ENCODE peak calls at places on chromosomes 5 and 9, in four cellular contexts. G is GM12878, C is neuronal stem cell, W is ovary. O is an unnamed sample. For H3K36me3, the result is how much of the 10 kb centered on the place peaks cover.

GRCh38 chr9:112186695-112187094 is 11.6 kb upstream of the SUSD1 start:
- DNase-seq in G (no peak), W (no peak), C (no peak), O (no peak)

GRCh38 chr9:110217656-110218099 is 9.7 kb upstream of the C9orf152 start:
- DNase-seq in W (no peak), G (no peak), C (peak), O (no peak)

GRCh38 chr9:74282526-74283253 is 214.4 kb upstream of the RORB start:
- DNase-seq in C (no peak), G (no peak), W (no peak), O (no peak)

GRCh38 chr9:116543731-116544400 is 143.2 kb upstream of the TRIM32 start:
- DNase-seq in W (no peak), C (no peak), G (no peak), O (peak)

GRCh38 chr5:168656633-168657032 is 77.5 kb upstream of the PANK3 start:
- DNase-seq in G (no peak), C (no peak), W (no peak), O (no peak)

GRCh38 chr9:86735772-86736458 is 211.4 kb downstream of the GAS1 start:
- DNase-seq in C (no peak), G (no peak), W (no peak), O (no peak)

GRCh38 chr9:127595606-127596005 is 16.5 kb upstream of the STXBP1 start:
- DNase-seq in W (no peak), C (no peak), G (no peak), O (no peak)

GRCh38 chr5:74257645-74258328 is 382.7 kb downstream of the ENC1 start:
- DNase-seq in W (peak), C (no peak), G (no peak), O (peak)

GRCh38 chr9:108087781-108088180 is 598.2 kb upstream of the KLF4 start:
- DNase-seq in W (no peak), C (no peak), G (no peak), O (no peak)

GRCh38 chr5:95718203-95718602 is 12.9 kb upstream of the RHOBTB3 start:
- DNase-seq in G (peak), W (no peak), C (no peak), O (no peak)

GRCh38 chr5:7394889-7395431 is 978 bp upstream of the ADCY2 start:
- DNase-seq in G (no peak), C (peak), W (peak), O (no peak)

GRCh38 chr5:54646285-54647101 is 128.9 kb downstream of the SNX18 start:
- DNase-seq in G (peak), W (peak), C (peak), O (peak)

DNA sequence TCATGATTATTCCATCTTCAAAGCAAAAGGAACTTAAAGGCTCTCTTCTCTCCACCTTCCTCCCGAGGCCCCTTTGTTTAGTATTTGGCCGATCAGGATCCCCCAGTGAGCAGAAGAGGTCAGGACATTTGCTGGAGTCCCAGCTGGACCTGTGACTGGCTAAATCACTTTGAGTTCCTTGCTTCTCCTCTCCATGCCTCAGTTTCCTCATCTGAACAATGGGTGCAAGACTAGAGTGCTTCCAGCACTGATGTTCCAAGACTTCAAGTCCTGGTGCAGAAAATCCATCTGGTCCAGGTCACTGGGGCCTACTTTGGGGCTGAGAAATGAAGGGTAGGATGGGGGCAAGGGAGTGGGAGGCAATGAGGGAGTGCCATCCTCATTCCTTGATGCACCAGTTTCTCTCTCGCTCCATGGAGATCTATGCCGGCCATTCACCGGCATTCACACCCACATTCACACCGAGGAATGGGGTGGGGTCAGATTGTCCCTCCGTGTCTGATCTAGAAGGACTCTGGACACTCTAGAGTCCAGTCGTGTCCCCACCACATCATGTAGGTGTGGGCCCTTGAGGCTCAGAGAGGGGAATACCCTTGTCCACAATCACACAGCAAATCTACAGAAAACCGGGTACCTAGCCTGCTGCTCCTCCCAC is 38.7 kb upstream of the IL17B start:
- DNase-seq in C (no peak), W (no peak), G (no peak), O (no peak)
- H3K36me3 ChIP-seq in C (under half), W (under half), G (under half), O (under half)

GRCh38 chr9:130930804-130931349 is 8.2 kb downstream of the FIBCD1 start:
- DNase-seq in W (no peak), G (no peak), C (no peak), O (no peak)

GRCh38 chr9:130930132-130930803 is 8.8 kb downstream of the FIBCD1 start:
- DNase-seq in W (no peak), G (no peak), C (no peak), O (no peak)

GRCh38 chr9:130927995-130928900 is 10.8 kb downstream of the FIBCD1 start:
- DNase-seq in C (no peak), W (no peak), G (peak), O (peak)

GRCh38 chr9:130931508-130932150 is 7.4 kb downstream of the FIBCD1 start:
- DNase-seq in C (no peak), W (no peak), G (peak), O (no peak)

DNA sequence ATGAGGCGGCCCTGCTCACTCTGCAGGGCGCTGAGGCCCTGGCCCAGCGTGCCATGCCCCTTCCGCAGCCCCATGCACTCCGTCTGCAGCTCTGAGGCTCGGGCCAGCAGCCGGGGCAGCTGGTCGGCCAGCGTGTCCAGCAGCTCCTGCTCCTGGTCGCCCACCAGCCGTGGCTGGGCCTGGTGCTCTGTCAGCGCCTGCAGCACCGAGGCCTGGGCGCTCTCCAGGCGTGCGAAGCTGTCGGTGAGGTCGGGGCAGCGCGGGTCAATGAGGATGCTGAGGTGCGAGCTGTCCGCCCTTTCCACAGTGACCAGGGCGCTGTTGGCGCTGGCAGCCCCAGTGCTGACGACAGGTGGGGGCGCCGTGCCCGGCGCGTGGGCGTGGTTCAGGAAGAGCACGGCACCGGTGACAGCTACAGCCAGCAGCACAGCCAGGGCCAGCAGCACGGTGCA is 9.4 kb downstream of the FIBCD1 start:
- DNase-seq in W (no peak), C (no peak), G (no peak), O (no peak)
- H3K27ac ChIP-seq in W (no peak), C (no peak), G (no peak), O (no peak)

DNA sequence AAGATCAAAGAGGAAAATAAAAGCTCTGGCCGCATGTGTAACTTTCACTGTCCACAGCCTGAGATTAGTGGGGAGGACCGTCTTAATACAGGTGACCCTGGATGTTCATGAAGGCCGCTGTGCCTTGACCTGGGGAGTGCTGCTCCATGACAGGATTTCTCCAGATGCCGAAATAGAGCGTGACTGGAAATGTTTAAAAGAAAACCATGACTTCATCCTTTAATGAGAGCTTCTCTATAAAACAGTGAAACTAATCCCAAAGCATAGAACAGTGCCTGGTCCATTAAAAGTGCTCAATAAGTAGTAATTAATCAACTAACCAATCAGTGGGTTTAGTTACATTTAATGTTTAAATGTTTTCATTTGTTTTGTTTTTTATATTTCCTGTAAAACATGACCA is 62.7 kb downstream of the ERAP1 start:
- DNase-seq in C (no peak), G (no peak), W (no peak), O (no peak)
- H3K36me3 ChIP-seq in C (half or more), G (under half), W (under half), O (half or more)

DNA sequence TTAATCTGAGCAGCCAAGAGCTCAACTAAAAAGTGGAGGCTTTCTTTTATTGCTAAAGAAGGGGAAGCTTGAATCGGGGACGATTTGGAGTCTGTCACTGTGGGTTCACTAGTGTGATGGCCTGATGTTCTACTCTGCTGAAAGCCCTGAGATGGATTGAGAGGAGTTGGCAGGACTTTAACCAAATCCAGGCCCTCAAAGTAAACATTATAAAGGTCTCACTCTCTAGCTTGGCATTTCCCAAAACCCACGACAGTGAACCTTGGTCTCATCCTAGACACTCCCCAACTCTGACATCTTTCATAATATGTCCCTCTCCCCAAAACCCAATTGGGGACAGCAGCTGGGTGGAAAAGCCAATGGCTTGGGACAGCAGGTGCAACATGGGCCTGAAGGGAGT is 32.7 kb downstream of the TMOD1 start:
- DNase-seq in C (no peak), W (no peak), G (no peak), O (no peak)
- H3K27ac ChIP-seq in C (no peak), W (peak), G (no peak), O (peak)

GRCh38 chr5:170631471-170632195 is 127.8 kb downstream of the KCNIP1 start:
- DNase-seq in C (no peak), G (no peak), W (no peak), O (peak)

GRCh38 chr5:170629566-170630175 is 125.9 kb downstream of the KCNIP1 start:
- DNase-seq in C (no peak), G (no peak), W (no peak), O (no peak)

GRCh38 chr5:170632266-170632984 is 128.6 kb downstream of the KCNIP1 start:
- DNase-seq in G (no peak), W (no peak), C (no peak), O (no peak)

GRCh38 chr5:170630226-170630625 is 126.4 kb downstream of the KCNIP1 start:
- DNase-seq in G (no peak), C (no peak), W (no peak), O (no peak)

DNA sequence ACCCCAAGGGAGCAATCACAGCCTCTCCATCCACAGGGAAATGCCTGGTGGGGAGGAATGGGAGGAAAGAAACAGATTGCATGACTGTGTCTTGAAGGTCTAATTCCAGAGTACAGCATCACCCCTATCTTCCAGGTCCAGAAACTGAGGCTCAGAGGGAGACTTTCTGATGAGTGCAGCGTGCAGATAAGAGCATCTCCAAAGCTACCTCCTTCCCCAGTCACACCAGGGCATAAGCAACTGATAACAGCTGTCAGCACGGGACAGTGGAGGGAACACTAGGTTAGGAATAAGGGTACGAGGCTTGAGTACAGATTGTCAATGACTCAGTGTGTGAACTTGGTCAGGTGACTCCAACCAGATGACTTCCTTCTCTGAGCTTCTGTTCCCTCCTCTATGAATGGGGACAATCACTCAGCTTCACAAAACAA is 126.9 kb downstream of the KCNIP1 start:
- DNase-seq in W (no peak), G (no peak), C (no peak), O (no peak)
- H3K36me3 ChIP-seq in W (under half), G (under half), C (under half), O (under half)

DNA sequence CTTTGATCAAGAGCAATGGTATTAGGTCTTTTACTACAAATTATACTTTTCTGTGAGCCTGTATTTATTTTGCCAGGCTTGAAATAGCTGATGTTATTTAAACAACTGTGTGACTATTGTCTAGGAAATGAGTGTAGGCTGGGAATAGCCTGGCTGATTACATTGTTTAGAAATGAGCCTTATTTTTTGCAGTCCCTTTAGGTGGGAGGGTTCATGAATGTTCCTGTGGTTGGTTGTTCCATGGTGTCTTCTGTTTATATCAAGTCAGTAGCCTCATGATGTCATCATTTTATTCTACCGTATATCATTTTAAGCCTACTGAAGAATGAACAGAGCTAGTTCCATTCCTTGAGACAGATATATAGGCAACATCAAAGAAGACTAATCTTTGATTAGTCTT is 53.0 kb downstream of the MAP1B start:
- DNase-seq in W (no peak), G (no peak), C (no peak), O (no peak)
- H3K27ac ChIP-seq in W (no peak), G (no peak), C (no peak), O (no peak)

GRCh38 chr5:91369480-91369879 is 13.6 kb downstream of the ARRDC3 start:
- DNase-seq in G (no peak), W (no peak), C (no peak), O (no peak)
- H3K36me3 ChIP-seq in G (under half), W (under half), C (half or more), O (half or more)

DNA sequence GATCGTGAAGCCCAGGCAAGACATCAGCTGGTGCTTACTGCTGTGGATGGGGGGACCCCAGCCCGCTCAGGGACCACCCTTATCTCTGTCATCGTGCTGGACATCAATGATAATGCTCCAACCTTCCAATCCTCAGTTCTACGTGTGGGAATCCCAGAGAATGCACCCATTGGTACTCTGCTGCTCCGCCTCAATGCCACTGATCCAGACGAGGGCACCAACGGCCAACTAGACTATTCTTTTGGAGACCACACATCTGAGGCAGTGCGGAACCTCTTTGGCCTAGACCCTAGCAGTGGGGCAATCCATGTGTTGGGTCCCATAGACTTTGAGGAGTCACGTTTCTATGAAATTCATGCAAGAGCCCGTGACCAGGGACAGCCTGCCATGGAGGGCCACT is 960 bp downstream of the PCDHGC5 start:
- DNase-seq in G (no peak), W (no peak), C (no peak), O (no peak)
- H3K27ac ChIP-seq in G (no peak), W (no peak), C (no peak), O (no peak)

GRCh38 chr9:134035041-134036039 is 10.1 kb downstream of the BRD3OS start:
- DNase-seq in C (no peak), G (no peak), W (no peak), O (no peak)
- H3K36me3 ChIP-seq in C (half or more), G (under half), W (under half), O (half or more)

O was measured in left ventricle myocardium inferior.